ENCODE peak calls at places on chromosomes 7 and 10, in five cellular contexts. N is heart right ventricle; U is RPMI8226; Q is activated naive CD8-positive, alpha-beta T cell treated with anti-CD3 and anti-CD28 coated beads for 36 hours; W is NCI-H460. H is an unnamed sample.

GRCh38 chr10:97715259-97715874 is 1.8 kb downstream of the MARVELD1 start:
- DNase-seq in N (no peak), U (no peak), Q (no peak), W (no peak), H (no peak)

GRCh38 chr7:100071018-100071723 is 10.4 kb downstream of the ZNF3 start:
- DNase-seq in N (no peak), U (no peak), Q (no peak), W (no peak), H (no peak)

GRCh38 chr7:38398725-38399321 is 125.4 kb upstream of the TARP start:
- DNase-seq in N (peak; percentile 50), U (peak; percentile 72), Q (peak; percentile 39), W (peak; percentile 38), H (peak; percentile 64)

GRCh38 chr7:108211382-108212201 is 81.4 kb upstream of the LAMB4 start:
- DNase-seq in N (no peak), U (peak; percentile 99), Q (peak; percentile 17), W (peak; percentile 83), H (no peak)

GRCh38 chr7:2120251-2120660 is 112.5 kb downstream of the MAD1L1 start:
- DNase-seq in N (peak; percentile 36), U (no peak), Q (peak; percentile 52), W (no peak), H (no peak)

GRCh38 chr7:83672157-83672556 is 23.2 kb upstream of the SEMA3E start:
- DNase-seq in N (no peak), U (no peak), Q (no peak), W (no peak), H (no peak)

GRCh38 chr7:2527505-2528464 is 8.2 kb downstream of the LFNG start:
- DNase-seq in N (peak; percentile 14), U (peak; percentile 40), Q (peak; percentile 55), W (no peak), H (no peak)

GRCh38 chr7:65988084-65988483 is 6.1 kb upstream of the GUSB start:
- DNase-seq in N (no peak), U (no peak), Q (no peak), W (no peak), H (no peak)

GRCh38 chr10:63214586-63214985 is 81.5 kb downstream of the NRBF2 start:
- DNase-seq in N (no peak), U (no peak), Q (no peak), W (no peak), H (no peak)

GRCh38 chr7:66642186-66642585 is 13.5 kb downstream of the KCTD7 start:
- DNase-seq in N (no peak), U (no peak), Q (no peak), W (no peak), H (no peak)

GRCh38 chr7:139034855-139035587 is 821 bp downstream of the ZC3HAV1L start:
- DNase-seq in N (peak; percentile 47), U (no peak), Q (peak; percentile 37), W (no peak), H (peak; percentile 44)

GRCh38 chr7:112084506-112084905 is 121.7 kb downstream of the DOCK4 start:
- DNase-seq in N (no peak), U (peak; percentile 73), Q (no peak), W (no peak), H (no peak)

GRCh38 chr10:61173450-61173849 is 229.5 kb upstream of the RHOBTB1 start:
- DNase-seq in N (no peak), U (no peak), Q (no peak), W (no peak), H (no peak)

GRCh38 chr10:34732926-34733325 is 82.2 kb downstream of the PARD3 start:
- DNase-seq in N (no peak), U (no peak), Q (no peak), W (peak; percentile 17), H (peak; percentile 55)

GRCh38 chr10:99497343-99498025 is 35.3 kb upstream of the NKX2-3 start:
- DNase-seq in N (no peak), U (no peak), Q (no peak), W (no peak), H (no peak)

GRCh38 chr10:76397210-76397881 is 965.9 kb downstream of the LRMDA start:
- DNase-seq in N (peak; percentile 52), U (no peak), Q (no peak), W (no peak), H (no peak)

GRCh38 chr7:23787272-23787671 is 77.3 kb downstream of the STK31 start:
- DNase-seq in N (no peak), U (no peak), Q (no peak), W (no peak), H (no peak)